ENCODE peak calls at places on chromosomes 1 and 21, in ten cellular contexts. One of them, this sample, is unnamed.

GRCh38 chr21:42381347-42381984 is 14.4 kb downstream of the TMPRSS3 start:
- DNase-seq in endothelial cell: peak
- DNase-seq in globus pallidus: no peak
- DNase-seq in NCI-H774: no peak
- DNase-seq in choroid plexus epithelial cell: peak
- DNase-seq in NCI-H2029: peak
- DNase-seq in fibroblast of lung: peak
- DNase-seq in cardiac fibroblast: peak
- DNase-seq in upper lobe of left lung: peak
- DNase-seq in GM23248: peak
- DNase-seq in this sample: peak

GRCh38 chr1:161702250-161702649 is 4.8 kb upstream of the FCRLA start:
- DNase-seq in choroid plexus epithelial cell: no peak
- DNase-seq in upper lobe of left lung: no peak
- DNase-seq in cardiac fibroblast: no peak
- DNase-seq in endothelial cell: no peak
- DNase-seq in fibroblast of lung: no peak
- DNase-seq in NCI-H774: peak
- DNase-seq in GM23248: no peak
- DNase-seq in globus pallidus: no peak
- DNase-seq in NCI-H2029: no peak
- DNase-seq in this sample: no peak

GRCh38 chr1:173377266-173377665 is 99.9 kb upstream of the PRDX6 start:
- DNase-seq in choroid plexus epithelial cell: no peak
- DNase-seq in globus pallidus: no peak
- DNase-seq in NCI-H2029: no peak
- DNase-seq in fibroblast of lung: no peak
- DNase-seq in GM23248: no peak
- DNase-seq in endothelial cell: no peak
- DNase-seq in upper lobe of left lung: no peak
- DNase-seq in NCI-H774: no peak
- DNase-seq in cardiac fibroblast: no peak
- DNase-seq in this sample: no peak

GRCh38 chr1:218351617-218352438 is 6.7 kb downstream of the TGFB2 start:
- DNase-seq in NCI-H774: no peak
- DNase-seq in NCI-H2029: no peak
- DNase-seq in endothelial cell: no peak
- DNase-seq in cardiac fibroblast: peak
- DNase-seq in choroid plexus epithelial cell: peak
- DNase-seq in upper lobe of left lung: peak
- DNase-seq in globus pallidus: no peak
- DNase-seq in GM23248: peak
- DNase-seq in fibroblast of lung: peak
- DNase-seq in this sample: no peak

GRCh38 chr1:28971980-28972771 is 57.8 kb downstream of the EPB41 start:
- DNase-seq in NCI-H774: no peak
- DNase-seq in endothelial cell: no peak
- DNase-seq in choroid plexus epithelial cell: peak
- DNase-seq in NCI-H2029: no peak
- DNase-seq in GM23248: peak
- DNase-seq in globus pallidus: no peak
- DNase-seq in upper lobe of left lung: no peak
- DNase-seq in fibroblast of lung: peak
- DNase-seq in cardiac fibroblast: peak
- DNase-seq in this sample: no peak

GRCh38 chr1:223133301-223133823 is 9.7 kb downstream of the TLR5 start:
- DNase-seq in NCI-H2029: no peak
- DNase-seq in cardiac fibroblast: no peak
- DNase-seq in choroid plexus epithelial cell: no peak
- DNase-seq in endothelial cell: no peak
- DNase-seq in upper lobe of left lung: peak
- DNase-seq in NCI-H774: no peak
- DNase-seq in fibroblast of lung: no peak
- DNase-seq in globus pallidus: no peak
- DNase-seq in GM23248: no peak
- DNase-seq in this sample: no peak

GRCh38 chr21:28513450-28513849 is 479.2 kb downstream of the LTN1 start:
- DNase-seq in cardiac fibroblast: no peak
- DNase-seq in fibroblast of lung: peak
- DNase-seq in globus pallidus: no peak
- DNase-seq in endothelial cell: no peak
- DNase-seq in choroid plexus epithelial cell: peak
- DNase-seq in GM23248: no peak
- DNase-seq in upper lobe of left lung: no peak
- DNase-seq in NCI-H2029: no peak
- DNase-seq in NCI-H774: no peak
- DNase-seq in this sample: no peak

GRCh38 chr1:206005761-206006160 is 2.6 kb upstream of the RAB7B start:
- DNase-seq in GM23248: no peak
- DNase-seq in choroid plexus epithelial cell: no peak
- DNase-seq in endothelial cell: no peak
- DNase-seq in cardiac fibroblast: no peak
- DNase-seq in fibroblast of lung: no peak
- DNase-seq in upper lobe of left lung: peak
- DNase-seq in NCI-H2029: no peak
- DNase-seq in globus pallidus: no peak
- DNase-seq in NCI-H774: no peak
- DNase-seq in this sample: no peak

GRCh38 chr1:216216304-216216703 is 206.9 kb downstream of the USH2A start:
- DNase-seq in cardiac fibroblast: no peak
- DNase-seq in fibroblast of lung: no peak
- DNase-seq in endothelial cell: no peak
- DNase-seq in GM23248: no peak
- DNase-seq in globus pallidus: no peak
- DNase-seq in upper lobe of left lung: no peak
- DNase-seq in NCI-H2029: no peak
- DNase-seq in choroid plexus epithelial cell: no peak
- DNase-seq in NCI-H774: no peak
- DNase-seq in this sample: no peak

GRCh38 chr1:112954945-112955677 is 885 bp downstream of the SLC16A1 start:
- DNase-seq in GM23248: peak
- DNase-seq in fibroblast of lung: peak
- DNase-seq in endothelial cell: peak
- DNase-seq in globus pallidus: peak
- DNase-seq in NCI-H774: no peak
- DNase-seq in upper lobe of left lung: peak
- DNase-seq in NCI-H2029: no peak
- DNase-seq in cardiac fibroblast: peak
- DNase-seq in choroid plexus epithelial cell: peak
- DNase-seq in this sample: peak

GRCh38 chr1:230210326-230210978 is 143.4 kb downstream of the GALNT2 start:
- DNase-seq in fibroblast of lung: no peak
- DNase-seq in choroid plexus epithelial cell: no peak
- DNase-seq in NCI-H774: no peak
- DNase-seq in upper lobe of left lung: no peak
- DNase-seq in NCI-H2029: no peak
- DNase-seq in GM23248: no peak
- DNase-seq in cardiac fibroblast: peak
- DNase-seq in endothelial cell: no peak
- DNase-seq in globus pallidus: no peak
- DNase-seq in this sample: no peak

GRCh38 chr1:40861227-40862003 is 748 bp downstream of the CITED4 start:
- DNase-seq in globus pallidus: no peak
- DNase-seq in endothelial cell: no peak
- DNase-seq in choroid plexus epithelial cell: peak
- DNase-seq in upper lobe of left lung: peak
- DNase-seq in GM23248: peak
- DNase-seq in NCI-H774: peak
- DNase-seq in fibroblast of lung: peak
- DNase-seq in cardiac fibroblast: peak
- DNase-seq in NCI-H2029: peak
- DNase-seq in this sample: no peak

GRCh38 chr1:197388801-197389200 is 120.7 kb downstream of the CRB1 start:
- DNase-seq in endothelial cell: no peak
- DNase-seq in fibroblast of lung: no peak
- DNase-seq in NCI-H774: no peak
- DNase-seq in NCI-H2029: no peak
- DNase-seq in upper lobe of left lung: no peak
- DNase-seq in GM23248: no peak
- DNase-seq in globus pallidus: no peak
- DNase-seq in cardiac fibroblast: peak
- DNase-seq in choroid plexus epithelial cell: peak
- DNase-seq in this sample: no peak

GRCh38 chr1:15401391-15402055 is 8.2 kb upstream of the EFHD2 start:
- DNase-seq in NCI-H774: no peak
- DNase-seq in GM23248: no peak
- DNase-seq in NCI-H2029: no peak
- DNase-seq in fibroblast of lung: no peak
- DNase-seq in choroid plexus epithelial cell: no peak
- DNase-seq in globus pallidus: no peak
- DNase-seq in upper lobe of left lung: no peak
- DNase-seq in endothelial cell: no peak
- DNase-seq in cardiac fibroblast: no peak
- DNase-seq in this sample: no peak

GRCh38 chr1:227895828-227896685 is 51.7 kb downstream of the WNT9A start:
- DNase-seq in endothelial cell: peak
- DNase-seq in NCI-H774: no peak
- DNase-seq in choroid plexus epithelial cell: no peak
- DNase-seq in cardiac fibroblast: peak
- DNase-seq in NCI-H2029: no peak
- DNase-seq in GM23248: no peak
- DNase-seq in fibroblast of lung: no peak
- DNase-seq in globus pallidus: peak
- DNase-seq in upper lobe of left lung: peak
- DNase-seq in this sample: no peak

GRCh38 chr1:163824006-163824405 is 502.3 kb downstream of the NUF2 start:
- DNase-seq in choroid plexus epithelial cell: peak
- DNase-seq in globus pallidus: no peak
- DNase-seq in endothelial cell: no peak
- DNase-seq in GM23248: peak
- DNase-seq in fibroblast of lung: peak
- DNase-seq in NCI-H774: no peak
- DNase-seq in NCI-H2029: no peak
- DNase-seq in upper lobe of left lung: no peak
- DNase-seq in cardiac fibroblast: peak
- DNase-seq in this sample: no peak

GRCh38 chr1:39957299-39958020 is 2.5 kb downstream of the MFSD2A start:
- DNase-seq in choroid plexus epithelial cell: no peak
- DNase-seq in NCI-H2029: peak
- DNase-seq in upper lobe of left lung: peak
- DNase-seq in endothelial cell: no peak
- DNase-seq in GM23248: peak
- DNase-seq in NCI-H774: no peak
- DNase-seq in fibroblast of lung: no peak
- DNase-seq in cardiac fibroblast: peak
- DNase-seq in globus pallidus: no peak
- DNase-seq in this sample: no peak

GRCh38 chr1:37691497-37692077 is 729 bp upstream of the CDCA8 start:
- DNase-seq in endothelial cell: peak
- DNase-seq in upper lobe of left lung: peak
- DNase-seq in fibroblast of lung: peak
- DNase-seq in NCI-H774: peak
- DNase-seq in globus pallidus: no peak
- DNase-seq in cardiac fibroblast: peak
- DNase-seq in choroid plexus epithelial cell: peak
- DNase-seq in GM23248: peak
- DNase-seq in NCI-H2029: peak
- DNase-seq in this sample: peak

GRCh38 chr1:151902858-151903257 is 6.5 kb downstream of the THEM4 start:
- DNase-seq in NCI-H774: no peak
- DNase-seq in globus pallidus: no peak
- DNase-seq in choroid plexus epithelial cell: no peak
- DNase-seq in endothelial cell: no peak
- DNase-seq in GM23248: no peak
- DNase-seq in upper lobe of left lung: no peak
- DNase-seq in fibroblast of lung: no peak
- DNase-seq in NCI-H2029: no peak
- DNase-seq in cardiac fibroblast: no peak
- DNase-seq in this sample: no peak

GRCh38 chr1:94047914-94048313 is 73.0 kb downstream of the ABCA4 start:
- DNase-seq in upper lobe of left lung: no peak
- DNase-seq in cardiac fibroblast: no peak
- DNase-seq in fibroblast of lung: no peak
- DNase-seq in NCI-H2029: no peak
- DNase-seq in globus pallidus: no peak
- DNase-seq in NCI-H774: no peak
- DNase-seq in GM23248: no peak
- DNase-seq in choroid plexus epithelial cell: no peak
- DNase-seq in endothelial cell: no peak
- DNase-seq in this sample: no peak

GRCh38 chr1:203796223-203796747 is 862 bp downstream of the ZBED6 start:
- DNase-seq in NCI-H2029: no peak
- DNase-seq in globus pallidus: no peak
- DNase-seq in choroid plexus epithelial cell: peak
- DNase-seq in endothelial cell: peak
- DNase-seq in NCI-H774: no peak
- DNase-seq in GM23248: peak
- DNase-seq in upper lobe of left lung: no peak
- DNase-seq in cardiac fibroblast: peak
- DNase-seq in fibroblast of lung: peak
- DNase-seq in this sample: peak

GRCh38 chr1:211327341-211327921 is 798 bp downstream of the TRAF5 start:
- DNase-seq in NCI-H774: no peak
- DNase-seq in fibroblast of lung: peak
- DNase-seq in globus pallidus: no peak
- DNase-seq in cardiac fibroblast: peak
- DNase-seq in GM23248: peak
- DNase-seq in choroid plexus epithelial cell: peak
- DNase-seq in upper lobe of left lung: no peak
- DNase-seq in NCI-H2029: peak
- DNase-seq in endothelial cell: no peak
- DNase-seq in this sample: no peak

GRCh38 chr21:42654179-42654912 is 925 bp downstream of the PDE9A start:
- DNase-seq in NCI-H774: no peak
- DNase-seq in cardiac fibroblast: peak
- DNase-seq in fibroblast of lung: no peak
- DNase-seq in GM23248: no peak
- DNase-seq in choroid plexus epithelial cell: no peak
- DNase-seq in upper lobe of left lung: peak
- DNase-seq in NCI-H2029: peak
- DNase-seq in globus pallidus: no peak
- DNase-seq in endothelial cell: peak
- DNase-seq in this sample: peak

GRCh38 chr1:4752059-4752458 is 97.7 kb downstream of the AJAP1 start:
- DNase-seq in choroid plexus epithelial cell: no peak
- DNase-seq in NCI-H774: no peak
- DNase-seq in fibroblast of lung: no peak
- DNase-seq in cardiac fibroblast: no peak
- DNase-seq in GM23248: no peak
- DNase-seq in globus pallidus: peak
- DNase-seq in NCI-H2029: no peak
- DNase-seq in upper lobe of left lung: no peak
- DNase-seq in endothelial cell: no peak
- DNase-seq in this sample: no peak

GRCh38 chr1:73100216-73100615 is 817.9 kb upstream of the NEGR1 start:
- DNase-seq in NCI-H774: no peak
- DNase-seq in endothelial cell: no peak
- DNase-seq in globus pallidus: no peak
- DNase-seq in cardiac fibroblast: no peak
- DNase-seq in choroid plexus epithelial cell: no peak
- DNase-seq in upper lobe of left lung: no peak
- DNase-seq in NCI-H2029: no peak
- DNase-seq in GM23248: no peak
- DNase-seq in fibroblast of lung: no peak
- DNase-seq in this sample: no peak